ENCODE peak calls at places on chromosomes 16 and 17, in five cellular contexts. V, D, S, E and A are unnamed samples.

GRCh38 chr17:18921912-18922451 is 30.0 kb upstream of the SLC5A10 start:
- DNase-seq in S (no peak), D (peak), V (peak), E (no peak), A (no peak)

GRCh38 chr17:30312218-30312617 is 20.5 kb upstream of the BLMH start:
- DNase-seq in S (no peak), E (no peak), D (no peak), V (no peak), A (no peak)

GRCh38 chr17:75124041-75124818 is 7.3 kb downstream of the NT5C start:
- DNase-seq in D (peak), E (no peak), S (no peak), V (peak), A (peak)

GRCh38 chr17:64005734-64006167 is 7.6 kb downstream of the PRR29 start:
- DNase-seq in V (no peak), E (no peak), D (no peak), S (no peak), A (peak)

GRCh38 chr17:205817-206216 is 24.4 kb upstream of the DOC2B start:
- DNase-seq in V (no peak), E (no peak), S (no peak), D (no peak), A (no peak)

GRCh38 chr16:75566040-75566888 is at the start of gene GABARAPL2:
- DNase-seq in S (peak), E (no peak), D (peak), V (peak), A (peak)

GRCh38 chr16:84884311-84885023 is 64.7 kb downstream of the CRISPLD2 start:
- DNase-seq in V (no peak), D (no peak), E (no peak), S (no peak), A (no peak)

GRCh38 chr16:29837833-29838232 is 17.6 kb downstream of the MVP start:
- DNase-seq in D (no peak), V (no peak), E (no peak), S (no peak), A (no peak)

GRCh38 chr17:3019761-3020160 is 43.6 kb downstream of the OR1D5 start:
- DNase-seq in D (no peak), V (no peak), E (no peak), S (no peak), A (no peak)

GRCh38 chr17:65228287-65228686 is 91.1 kb downstream of the RGS9 start:
- DNase-seq in S (no peak), E (no peak), D (no peak), V (peak), A (no peak)

GRCh38 chr17:55161935-55162555 is 102.7 kb upstream of the HLF start:
- DNase-seq in V (peak), D (no peak), E (no peak), S (no peak), A (no peak)

GRCh38 chr17:71790791-71791190 is 330.0 kb upstream of the SOX9 start:
- DNase-seq in V (no peak), S (no peak), E (no peak), D (no peak), A (no peak)